ENCODE peak calls at places on chromosomes 6 and 20, in ten cellular contexts. One of them, this sample, is unnamed.

GRCh38 chr6:32868257-32868788 is 14.3 kb downstream of the PSMB9 start:
- DNase-seq in DND-41: peak
- DNase-seq in right atrium auricular region: peak
- DNase-seq in body of pancreas: peak
- DNase-seq in hepatocyte: peak
- DNase-seq in GM06990: no peak
- DNase-seq in endothelial cell of umbilical vein: peak
- DNase-seq in foreskin fibroblast: peak
- DNase-seq in psoas muscle: peak
- DNase-seq in pancreas: no peak
- DNase-seq in this sample: no peak

GRCh38 chr6:151493495-151494234 is at the start of gene CCDC170:
- DNase-seq in DND-41: no peak
- DNase-seq in endothelial cell of umbilical vein: peak
- DNase-seq in body of pancreas: peak
- DNase-seq in GM06990: no peak
- DNase-seq in psoas muscle: peak
- DNase-seq in foreskin fibroblast: no peak
- DNase-seq in pancreas: peak
- DNase-seq in hepatocyte: peak
- DNase-seq in right atrium auricular region: no peak
- DNase-seq in this sample: no peak

GRCh38 chr20:37342231-37343177 is 3.4 kb upstream of the SRC start:
- DNase-seq in hepatocyte: no peak
- DNase-seq in foreskin fibroblast: no peak
- DNase-seq in pancreas: no peak
- DNase-seq in right atrium auricular region: no peak
- DNase-seq in endothelial cell of umbilical vein: no peak
- DNase-seq in GM06990: no peak
- DNase-seq in DND-41: no peak
- DNase-seq in psoas muscle: no peak
- DNase-seq in body of pancreas: no peak
- DNase-seq in this sample: no peak

GRCh38 chr6:26128013-26128771 is 41.0 kb downstream of the HFE start:
- DNase-seq in GM06990: no peak
- DNase-seq in hepatocyte: no peak
- DNase-seq in endothelial cell of umbilical vein: no peak
- DNase-seq in foreskin fibroblast: no peak
- DNase-seq in pancreas: no peak
- DNase-seq in psoas muscle: no peak
- DNase-seq in DND-41: no peak
- DNase-seq in right atrium auricular region: no peak
- DNase-seq in body of pancreas: no peak
- DNase-seq in this sample: no peak

GRCh38 chr6:26216886-26217713 is 129.9 kb downstream of the HFE start:
- DNase-seq in hepatocyte: peak
- DNase-seq in GM06990: peak
- DNase-seq in endothelial cell of umbilical vein: peak
- DNase-seq in DND-41: peak
- DNase-seq in pancreas: no peak
- DNase-seq in foreskin fibroblast: peak
- DNase-seq in body of pancreas: peak
- DNase-seq in psoas muscle: peak
- DNase-seq in right atrium auricular region: peak
- DNase-seq in this sample: no peak

GRCh38 chr20:62183426-62184142 is 756 bp downstream of the MTG2 start:
- DNase-seq in body of pancreas: no peak
- DNase-seq in GM06990: no peak
- DNase-seq in hepatocyte: no peak
- DNase-seq in right atrium auricular region: no peak
- DNase-seq in DND-41: no peak
- DNase-seq in psoas muscle: peak
- DNase-seq in pancreas: peak
- DNase-seq in foreskin fibroblast: no peak
- DNase-seq in endothelial cell of umbilical vein: peak
- DNase-seq in this sample: no peak

GRCh38 chr20:20210327-20210726 is 157.6 kb upstream of the INSM1 start:
- DNase-seq in DND-41: no peak
- DNase-seq in endothelial cell of umbilical vein: no peak
- DNase-seq in foreskin fibroblast: no peak
- DNase-seq in GM06990: no peak
- DNase-seq in hepatocyte: no peak
- DNase-seq in psoas muscle: no peak
- DNase-seq in pancreas: no peak
- DNase-seq in body of pancreas: no peak
- DNase-seq in right atrium auricular region: no peak
- DNase-seq in this sample: no peak

GRCh38 chr20:7893019-7893730 is 47.1 kb downstream of the HAO1 start:
- DNase-seq in foreskin fibroblast: no peak
- DNase-seq in endothelial cell of umbilical vein: no peak
- DNase-seq in pancreas: no peak
- DNase-seq in body of pancreas: no peak
- DNase-seq in hepatocyte: no peak
- DNase-seq in psoas muscle: no peak
- DNase-seq in DND-41: no peak
- DNase-seq in right atrium auricular region: no peak
- DNase-seq in GM06990: no peak
- DNase-seq in this sample: no peak

GRCh38 chr6:31585531-31585930 is 546 bp upstream of the LST1 start:
- DNase-seq in foreskin fibroblast: no peak
- DNase-seq in pancreas: no peak
- DNase-seq in endothelial cell of umbilical vein: no peak
- DNase-seq in right atrium auricular region: no peak
- DNase-seq in hepatocyte: no peak
- DNase-seq in psoas muscle: no peak
- DNase-seq in GM06990: no peak
- DNase-seq in DND-41: peak
- DNase-seq in body of pancreas: no peak
- DNase-seq in this sample: no peak

GRCh38 chr6:166955121-166955864 is 1.1 kb downstream of the RNASET2 start:
- DNase-seq in foreskin fibroblast: no peak
- DNase-seq in DND-41: peak
- DNase-seq in endothelial cell of umbilical vein: no peak
- DNase-seq in hepatocyte: no peak
- DNase-seq in psoas muscle: peak
- DNase-seq in pancreas: no peak
- DNase-seq in right atrium auricular region: peak
- DNase-seq in body of pancreas: peak
- DNase-seq in GM06990: peak
- DNase-seq in this sample: no peak

GRCh38 chr20:38169636-38170035 is 4.6 kb upstream of the TGM2 start:
- DNase-seq in right atrium auricular region: no peak
- DNase-seq in psoas muscle: no peak
- DNase-seq in foreskin fibroblast: no peak
- DNase-seq in pancreas: no peak
- DNase-seq in body of pancreas: no peak
- DNase-seq in DND-41: no peak
- DNase-seq in hepatocyte: no peak
- DNase-seq in endothelial cell of umbilical vein: no peak
- DNase-seq in GM06990: no peak
- DNase-seq in this sample: no peak

GRCh38 chr6:131729550-131729949 is 18.7 kb upstream of the CTAGE9 start:
- DNase-seq in GM06990: no peak
- DNase-seq in DND-41: no peak
- DNase-seq in endothelial cell of umbilical vein: no peak
- DNase-seq in foreskin fibroblast: no peak
- DNase-seq in hepatocyte: no peak
- DNase-seq in pancreas: no peak
- DNase-seq in right atrium auricular region: no peak
- DNase-seq in psoas muscle: no peak
- DNase-seq in body of pancreas: no peak
- DNase-seq in this sample: no peak

DNA sequence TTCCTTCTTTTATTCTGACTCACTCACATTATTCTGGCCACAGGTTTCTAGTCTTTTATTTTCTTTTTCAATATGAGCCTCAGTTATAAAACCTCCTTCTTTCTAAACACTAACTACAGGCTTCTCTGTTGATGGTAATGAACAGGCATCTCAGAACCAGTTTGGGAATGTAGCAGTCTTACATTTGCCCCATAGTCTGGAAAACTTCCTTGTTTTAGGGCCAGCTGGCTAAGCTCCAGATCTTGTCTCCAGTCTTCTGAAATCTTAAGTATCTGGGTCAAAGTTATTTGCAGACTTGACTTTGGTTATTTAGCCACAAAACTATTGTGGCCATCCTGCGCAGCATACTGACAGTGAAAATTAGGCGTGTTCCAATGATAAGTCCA is 97.1 kb upstream of the MAN1A1 start:
- DNase-seq in pancreas: no peak
- DNase-seq in DND-41: no peak
- DNase-seq in right atrium auricular region: no peak
- DNase-seq in psoas muscle: no peak
- DNase-seq in hepatocyte: peak
- DNase-seq in body of pancreas: peak
- DNase-seq in endothelial cell of umbilical vein: no peak
- DNase-seq in foreskin fibroblast: peak
- DNase-seq in GM06990: no peak
- DNase-seq in this sample: peak
- TF ChIP-seq CTCF in pancreas: no peak
- TF ChIP-seq CTCF in DND-41: no peak
- TF ChIP-seq CTCF in right atrium auricular region: no peak
- TF ChIP-seq CTCF in psoas muscle: no peak
- TF ChIP-seq CTCF in hepatocyte: no peak
- TF ChIP-seq CTCF in body of pancreas: no peak
- TF ChIP-seq CTCF in endothelial cell of umbilical vein: no peak
- TF ChIP-seq CTCF in foreskin fibroblast: no peak
- TF ChIP-seq CTCF in GM06990: no peak
- TF ChIP-seq CTCF in this sample: no peak

DNA sequence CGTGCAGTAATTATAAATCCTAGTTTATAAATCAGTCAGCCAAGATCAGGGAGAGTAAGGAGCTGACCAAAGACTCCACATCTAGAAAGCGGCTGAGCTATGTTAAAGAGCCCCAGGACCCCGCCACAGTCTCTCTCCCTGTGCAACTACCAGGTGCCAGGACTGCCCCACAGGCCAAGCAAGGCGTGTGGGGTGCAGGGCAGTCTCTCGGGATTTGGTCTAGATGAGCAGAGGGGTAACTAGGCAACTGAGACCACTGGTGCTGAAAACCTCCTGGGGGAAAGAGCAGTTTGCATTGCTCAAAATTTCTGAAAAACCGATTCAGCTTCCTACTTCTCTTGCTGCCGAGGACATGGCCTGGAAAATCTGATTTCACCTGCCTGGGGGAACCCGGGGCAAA is 10.4 kb downstream of the PMEPA1 start:
- DNase-seq in hepatocyte: no peak
- DNase-seq in DND-41: no peak
- DNase-seq in GM06990: no peak
- DNase-seq in foreskin fibroblast: no peak
- DNase-seq in psoas muscle: no peak
- DNase-seq in pancreas: no peak
- DNase-seq in body of pancreas: no peak
- DNase-seq in endothelial cell of umbilical vein: no peak
- DNase-seq in right atrium auricular region: no peak
- DNase-seq in this sample: no peak
- H3K4me3 ChIP-seq in hepatocyte: no peak
- H3K4me3 ChIP-seq in DND-41: no peak
- H3K4me3 ChIP-seq in GM06990: no peak
- H3K4me3 ChIP-seq in foreskin fibroblast: no peak
- H3K4me3 ChIP-seq in psoas muscle: no peak
- H3K4me3 ChIP-seq in pancreas: no peak
- H3K4me3 ChIP-seq in body of pancreas: no peak
- H3K4me3 ChIP-seq in endothelial cell of umbilical vein: no peak
- H3K4me3 ChIP-seq in right atrium auricular region: no peak
- H3K4me3 ChIP-seq in this sample: no peak

DNA sequence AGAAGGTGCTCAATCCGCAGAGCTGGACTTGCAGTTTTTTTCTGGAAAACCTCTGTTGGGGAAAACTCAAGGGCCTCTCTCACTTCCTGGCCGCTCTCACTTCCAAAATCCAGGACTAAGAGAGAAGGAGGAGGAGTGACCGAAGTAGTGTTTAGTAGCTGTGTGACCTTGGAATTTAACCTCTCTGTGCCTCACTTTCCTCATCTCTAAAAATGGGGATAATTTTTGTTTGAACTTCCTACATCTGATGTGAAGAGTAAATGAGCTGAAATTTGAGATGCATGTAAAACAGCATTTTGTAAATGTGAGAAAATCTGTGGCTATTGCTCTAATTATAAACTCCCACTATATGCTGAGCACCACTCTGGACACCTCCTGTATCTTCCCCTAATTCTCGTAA is 5.1 kb downstream of the SLC13A3 start:
- DNase-seq in GM06990: no peak
- DNase-seq in endothelial cell of umbilical vein: no peak
- DNase-seq in psoas muscle: no peak
- DNase-seq in hepatocyte: no peak
- DNase-seq in pancreas: no peak
- DNase-seq in foreskin fibroblast: no peak
- DNase-seq in right atrium auricular region: no peak
- DNase-seq in DND-41: no peak
- DNase-seq in body of pancreas: no peak
- DNase-seq in this sample: no peak
- TF ChIP-seq CTCF in GM06990: no peak
- TF ChIP-seq CTCF in endothelial cell of umbilical vein: no peak
- TF ChIP-seq CTCF in psoas muscle: no peak
- TF ChIP-seq CTCF in hepatocyte: no peak
- TF ChIP-seq CTCF in pancreas: no peak
- TF ChIP-seq CTCF in foreskin fibroblast: no peak
- TF ChIP-seq CTCF in right atrium auricular region: no peak
- TF ChIP-seq CTCF in DND-41: no peak
- TF ChIP-seq CTCF in body of pancreas: no peak
- TF ChIP-seq CTCF in this sample: no peak

GRCh38 chr20:17796096-17796563 is 96.4 kb downstream of the BANF2 start:
- DNase-seq in GM06990: no peak
- DNase-seq in DND-41: no peak
- DNase-seq in right atrium auricular region: peak
- DNase-seq in pancreas: peak
- DNase-seq in psoas muscle: peak
- DNase-seq in foreskin fibroblast: peak
- DNase-seq in endothelial cell of umbilical vein: peak
- DNase-seq in hepatocyte: peak
- DNase-seq in body of pancreas: peak
- DNase-seq in this sample: no peak

GRCh38 chr20:17797163-17797562 is 97.4 kb downstream of the BANF2 start:
- DNase-seq in foreskin fibroblast: no peak
- DNase-seq in hepatocyte: no peak
- DNase-seq in psoas muscle: no peak
- DNase-seq in body of pancreas: no peak
- DNase-seq in endothelial cell of umbilical vein: no peak
- DNase-seq in right atrium auricular region: no peak
- DNase-seq in GM06990: no peak
- DNase-seq in DND-41: peak
- DNase-seq in pancreas: no peak
- DNase-seq in this sample: no peak

GRCh38 chr20:17798601-17799000 is 98.8 kb downstream of the BANF2 start:
- DNase-seq in GM06990: no peak
- DNase-seq in foreskin fibroblast: no peak
- DNase-seq in endothelial cell of umbilical vein: no peak
- DNase-seq in body of pancreas: no peak
- DNase-seq in right atrium auricular region: no peak
- DNase-seq in hepatocyte: no peak
- DNase-seq in pancreas: no peak
- DNase-seq in psoas muscle: no peak
- DNase-seq in DND-41: no peak
- DNase-seq in this sample: no peak

GRCh38 chr20:17799575-17799974 is 99.8 kb downstream of the BANF2 start:
- DNase-seq in DND-41: no peak
- DNase-seq in pancreas: no peak
- DNase-seq in endothelial cell of umbilical vein: no peak
- DNase-seq in body of pancreas: no peak
- DNase-seq in hepatocyte: no peak
- DNase-seq in psoas muscle: no peak
- DNase-seq in right atrium auricular region: no peak
- DNase-seq in GM06990: no peak
- DNase-seq in foreskin fibroblast: no peak
- DNase-seq in this sample: no peak

GRCh38 chr20:17797579-17797978 is 97.8 kb downstream of the BANF2 start:
- DNase-seq in GM06990: no peak
- DNase-seq in body of pancreas: no peak
- DNase-seq in pancreas: no peak
- DNase-seq in hepatocyte: no peak
- DNase-seq in endothelial cell of umbilical vein: no peak
- DNase-seq in foreskin fibroblast: no peak
- DNase-seq in right atrium auricular region: no peak
- DNase-seq in psoas muscle: no peak
- DNase-seq in DND-41: no peak
- DNase-seq in this sample: no peak
- H3K4me3 ChIP-seq in GM06990: no peak
- H3K4me3 ChIP-seq in body of pancreas: no peak
- H3K4me3 ChIP-seq in pancreas: no peak
- H3K4me3 ChIP-seq in hepatocyte: no peak
- H3K4me3 ChIP-seq in endothelial cell of umbilical vein: no peak
- H3K4me3 ChIP-seq in foreskin fibroblast: no peak
- H3K4me3 ChIP-seq in right atrium auricular region: no peak
- H3K4me3 ChIP-seq in psoas muscle: no peak
- H3K4me3 ChIP-seq in DND-41: no peak
- H3K4me3 ChIP-seq in this sample: no peak